ENCODE peak calls at places on chromosomes 1 and 21, in six cellular contexts. B is HepG2, R is HCT116, M is GM12878, Q is K562, K is H1. Z is an unnamed sample.

GRCh38 chr1:200671235-200671786 is 1.6 kb upstream of the DDX59 start:
- DNase-seq in B (no peak), R (no peak), M (no peak), Q (no peak), K (no peak), Z (no peak)

GRCh38 chr1:71438626-71439025 is 357.8 kb upstream of the ZRANB2 start:
- DNase-seq in B (no peak), R (no peak), M (no peak), Q (no peak), K (no peak), Z (no peak)

GRCh38 chr1:7789828-7790227 is 5.7 kb downstream of the PER3 start:
- DNase-seq in B (no peak), R (no peak), M (no peak), Q (no peak), K (no peak), Z (no peak)

GRCh38 chr1:101993703-101994102 is 3.0 kb downstream of the OLFM3 start:
- DNase-seq in B (no peak), R (no peak), M (no peak), Q (no peak), K (no peak), Z (no peak)

GRCh38 chr1:173705117-173705516 is 9.7 kb upstream of the KLHL20 start:
- DNase-seq in B (no peak), R (no peak), M (no peak), Q (no peak), K (no peak), Z (no peak)

GRCh38 chr1:228445867-228446584 is 29.4 kb upstream of the TRIM17 start:
- DNase-seq in B (no peak), R (no peak), M (no peak), Q (no peak), K (no peak), Z (no peak)

GRCh38 chr1:41359211-41360073 is 1.8 kb upstream of the FOXO6 start:
- DNase-seq in B (no peak), R (no peak), M (no peak), Q (no peak), K (no peak), Z (no peak)

GRCh38 chr1:36161656-36162531 is 5.9 kb downstream of the MAP7D1 start:
- DNase-seq in B (no peak), R (no peak), M (no peak), Q (no peak), K (no peak), Z (no peak)

GRCh38 chr1:54464031-54464476 is 57.9 kb upstream of the SSBP3 start:
- DNase-seq in B (no peak), R (no peak), M (no peak), Q (no peak), K (no peak), Z (no peak)

GRCh38 chr1:223702735-223703667 is 9.3 kb upstream of the CAPN2 start:
- DNase-seq in B (no peak), R (no peak), M (no peak), Q (no peak), K (no peak), Z (no peak)

GRCh38 chr1:89671775-89672488 is 39.0 kb downstream of the LRRC8C start:
- DNase-seq in B (no peak), R (no peak), M (no peak), Q (no peak), K (no peak), Z (no peak)

GRCh38 chr1:1173793-1174415 is at the start of gene TTLL10:
- DNase-seq in B (no peak), R (no peak), M (no peak), Q (no peak), K (no peak), Z (no peak)

GRCh38 chr1:2001773-2002411 is 1.7 kb downstream of the CFAP74 start:
- DNase-seq in B (no peak), R (peak), M (no peak), Q (no peak), K (no peak), Z (no peak)

GRCh38 chr1:44645466-44646244 is 28.6 kb downstream of the TMEM53 start:
- DNase-seq in B (no peak), R (no peak), M (no peak), Q (no peak), K (no peak), Z (no peak)

GRCh38 chr1:155015527-155016230 is 13.1 kb downstream of the ZBTB7B start:
- DNase-seq in B (no peak), R (no peak), M (no peak), Q (no peak), K (no peak), Z (no peak)
- TF ChIP-seq YY1 in B (no peak), R (no peak), M (no peak), Q (no peak), K (no peak), Z (no peak)

DNA sequence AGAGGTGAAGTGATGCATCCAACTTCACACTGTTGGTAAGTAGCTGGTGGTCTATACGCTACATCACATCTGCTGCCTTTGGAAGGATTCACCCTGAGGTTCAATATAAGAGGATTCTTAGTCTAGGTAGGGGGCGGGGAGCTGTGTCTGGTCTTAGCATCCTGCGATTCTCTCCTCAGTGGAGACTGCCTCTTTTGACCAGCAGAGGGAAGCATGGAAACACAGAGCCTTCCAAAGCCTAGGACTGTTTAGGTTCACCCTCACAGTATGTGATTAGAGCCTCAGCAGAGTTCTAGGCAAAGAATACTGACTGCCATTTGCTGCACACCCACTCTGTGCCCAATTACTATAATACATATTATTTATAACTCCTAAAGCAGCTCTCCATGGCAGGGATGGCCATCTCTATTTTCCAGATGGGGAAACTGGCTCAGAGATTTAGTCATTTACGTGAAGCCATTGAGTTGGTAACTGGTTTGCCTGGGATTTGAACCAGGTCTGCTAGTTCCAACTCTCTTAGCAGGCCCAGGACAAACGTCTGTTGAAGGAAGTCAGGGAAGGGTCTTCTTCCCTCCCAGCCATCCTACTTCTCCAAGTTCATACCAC is 28.9 kb upstream of the EFCAB14 start:
- DNase-seq in B (peak), R (peak), M (no peak), Q (peak), K (no peak), Z (peak)
- TF ChIP-seq YY1 in B (no peak), R (no peak), M (no peak), Q (no peak), K (no peak), Z (no peak)

DNA sequence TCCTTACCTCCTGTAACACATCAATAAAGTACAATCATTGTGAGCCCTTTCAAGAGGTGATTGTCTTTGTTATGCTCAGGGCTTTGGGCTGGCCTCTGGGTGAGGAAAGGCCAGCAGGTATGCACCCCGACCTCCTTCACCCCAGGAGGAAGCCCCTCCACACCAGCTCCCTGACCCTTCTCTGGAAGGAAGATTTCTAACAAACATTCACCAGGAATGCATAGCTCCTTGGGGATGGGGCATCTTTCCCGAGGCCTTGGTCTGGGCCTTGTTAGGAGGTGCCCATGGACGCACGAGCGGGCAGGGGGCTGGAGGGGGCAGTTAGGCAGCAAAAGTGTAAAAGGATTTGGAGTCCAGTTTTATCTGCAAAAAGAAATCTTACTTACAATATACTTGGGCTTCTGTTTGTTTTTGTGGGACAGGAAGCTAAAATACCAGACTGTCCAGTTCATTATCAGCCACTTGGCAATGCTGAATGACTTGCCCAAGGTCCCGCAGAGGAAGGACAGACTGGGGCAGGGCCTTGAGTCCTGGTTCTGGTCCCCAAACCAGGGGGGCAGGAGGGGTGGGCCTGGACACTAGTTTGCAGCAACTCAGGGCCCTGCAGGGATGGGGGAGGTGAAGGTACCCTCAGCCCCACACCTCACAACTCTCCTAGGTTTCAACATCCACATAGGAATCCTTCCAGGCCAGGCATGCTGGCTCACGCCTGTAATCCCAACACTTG is 10.1 kb downstream of the ZC3H12A start:
- DNase-seq in B (no peak), R (no peak), M (no peak), Q (no peak), K (no peak), Z (no peak)
- TF ChIP-seq YY1 in B (no peak), R (no peak), M (no peak), Q (no peak), K (no peak), Z (no peak)

GRCh38 chr21:29637553-29637952 is 302.2 kb downstream of the GRIK1 start:
- DNase-seq in B (no peak), R (no peak), M (no peak), Q (no peak), K (no peak), Z (no peak)
- TF ChIP-seq YY1 in B (no peak), R (no peak), M (no peak), Q (no peak), K (no peak), Z (no peak)

GRCh38 chr21:35508389-35508888 is 459.3 kb upstream of the RUNX1 start:
- DNase-seq in B (peak), R (peak), M (no peak), Q (peak), K (peak), Z (peak)
- TF ChIP-seq YY1 in B (no peak), R (no peak), M (no peak), Q (no peak), K (no peak), Z (no peak)

GRCh38 chr21:45499970-45500575 is 42.2 kb downstream of the SLC19A1 start:
- DNase-seq in B (no peak), R (no peak), M (no peak), Q (no peak), K (no peak), Z (no peak)
- TF ChIP-seq YY1 in B (no peak), R (no peak), M (no peak), Q (no peak), K (no peak), Z (no peak)

GRCh38 chr1:151056574-151056973 is 2.8 kb downstream of the CDC42SE1 start:
- DNase-seq in B (no peak), R (no peak), M (no peak), Q (no peak), K (no peak), Z (no peak)
- TF ChIP-seq YY1 in B (no peak), R (no peak), M (no peak), Q (no peak), K (no peak), Z (no peak)

GRCh38 chr1:6734579-6735397 is 33.2 kb upstream of the DNAJC11 start:
- DNase-seq in B (no peak), R (no peak), M (no peak), Q (no peak), K (no peak), Z (no peak)
- TF ChIP-seq YY1 in B (no peak), R (no peak), M (no peak), Q (no peak), K (no peak), Z (no peak)

DNA sequence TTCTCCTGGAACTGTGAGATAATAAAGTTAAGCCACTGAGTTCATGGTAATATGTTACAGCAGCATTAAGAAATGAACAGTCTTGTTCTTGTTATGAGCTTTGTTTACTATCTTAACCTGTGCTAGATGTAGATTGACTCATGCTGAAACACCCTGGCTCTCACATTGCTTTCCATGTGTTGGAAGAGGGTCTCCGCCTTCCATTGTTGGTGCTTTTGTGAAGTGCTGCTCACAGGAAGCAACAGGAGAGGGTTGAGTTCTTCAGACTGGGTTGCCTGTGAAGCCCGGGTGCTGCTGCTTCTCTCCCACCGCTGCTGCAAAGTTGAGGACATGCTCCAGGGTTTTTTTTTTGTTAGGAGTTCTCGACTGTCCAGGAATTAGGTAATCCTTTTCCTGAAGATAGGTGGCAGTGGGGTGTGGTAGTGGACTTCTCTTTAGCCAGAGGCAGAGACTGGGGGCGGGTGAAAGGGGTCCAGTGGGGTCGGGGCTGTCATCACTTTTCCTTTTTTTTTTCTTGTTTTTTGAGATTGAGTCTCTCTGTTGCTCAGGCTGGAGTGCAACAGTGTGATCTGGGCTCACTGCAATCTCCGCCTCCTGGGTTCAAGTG is 28.7 kb upstream of the HMGN1 start:
- DNase-seq in B (peak), R (no peak), M (no peak), Q (peak), K (no peak), Z (peak)
- TF ChIP-seq YY1 in B (no peak), R (no peak), M (no peak), Q (no peak), K (no peak), Z (no peak)

DNA sequence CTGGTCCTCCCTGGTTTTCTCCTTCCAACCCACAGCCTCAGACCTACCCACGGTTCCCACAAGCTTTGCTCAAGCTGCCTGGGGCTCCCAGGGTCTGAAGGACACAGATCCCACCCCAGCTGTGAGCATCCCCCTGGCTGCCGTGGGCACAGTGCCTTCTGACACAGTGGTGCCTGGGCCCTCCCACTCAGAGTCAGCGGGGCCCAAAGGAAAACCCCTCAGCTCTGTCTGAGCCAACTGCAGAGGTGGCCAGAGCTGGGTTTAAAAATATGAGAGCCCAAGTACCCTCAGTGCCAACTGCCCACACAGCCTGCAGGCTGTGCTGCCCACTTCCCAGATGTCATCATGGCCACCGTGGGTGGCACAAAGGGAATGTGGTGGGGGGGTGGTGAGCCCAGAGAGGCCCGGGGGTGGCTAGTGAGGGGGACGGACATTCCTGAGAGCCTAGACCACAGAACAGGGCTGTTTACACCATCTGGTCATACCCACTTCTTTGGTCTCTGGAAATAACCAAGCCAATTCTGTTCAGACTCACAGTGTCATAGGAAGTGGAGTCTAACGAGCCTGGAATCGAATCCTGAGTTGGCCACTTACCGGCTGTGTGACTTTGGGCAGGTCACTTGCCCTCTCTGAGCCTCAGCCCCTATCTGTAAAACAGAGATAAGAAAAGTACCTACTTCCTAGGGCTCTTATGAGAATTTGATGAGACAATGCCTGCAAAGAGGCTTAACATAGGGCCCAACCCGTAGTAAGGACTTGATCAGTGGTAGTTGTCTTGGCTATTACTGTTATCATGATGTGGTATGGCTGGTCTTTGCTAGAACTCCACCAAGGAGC is 85.5 kb downstream of the CAMK2N1 start:
- DNase-seq in B (no peak), R (no peak), M (no peak), Q (no peak), K (no peak), Z (no peak)
- TF ChIP-seq YY1 in B (no peak), R (no peak), M (no peak), Q (no peak), K (no peak), Z (no peak)

Z was measured in NT2/D1.